ENCODE peak calls at places on chromosomes 16 and 17, in four cellular contexts. A is HT-29, C is NCI-H1105, T is mesothelial cell of epicardium. X is an unnamed sample.

GRCh38 chr16:57271867-57272495 is 12.5 kb downstream of the PLLP start:
- DNase-seq in A (no peak), C (no peak), T (no peak), X (no peak)

GRCh38 chr17:49574945-49575523 is 637 bp upstream of the NXPH3 start:
- DNase-seq in A (no peak), C (no peak), T (no peak), X (no peak)

GRCh38 chr17:36127199-36127881 is 23.7 kb downstream of the CCL4 start:
- DNase-seq in A (no peak), C (no peak), T (no peak), X (no peak)

GRCh38 chr16:78235168-78235800 is 135.8 kb downstream of the WWOX start:
- DNase-seq in A (peak; percentile 75), C (peak; percentile 36), T (no peak), X (peak; percentile 73)

GRCh38 chr16:83473109-83473508 is 334.7 kb upstream of the HSBP1 start:
- DNase-seq in A (no peak), C (no peak), T (no peak), X (no peak)

GRCh38 chr16:13391337-13391736 is 489.9 kb downstream of the SHISA9 start:
- DNase-seq in A (no peak), C (no peak), T (no peak), X (no peak)

GRCh38 chr16:85169333-85170065 is 57.2 kb upstream of the CIBAR2 start:
- DNase-seq in A (no peak), C (no peak), T (no peak), X (no peak)

GRCh38 chr17:18184143-18185007 is 747 bp downstream of the ALKBH5 start:
- DNase-seq in A (peak; percentile 22), C (peak; percentile 32), T (peak; percentile 30), X (peak; percentile 34)

GRCh38 chr17:31787857-31788570 is 71.0 kb downstream of the COPRS start:
- DNase-seq in A (peak; percentile 43), C (no peak), T (no peak), X (no peak)

GRCh38 chr16:90035902-90036301 is 16.6 kb upstream of the DBNDD1 start:
- DNase-seq in A (no peak), C (no peak), T (no peak), X (peak; percentile 94)

GRCh38 chr16:86946396-86946795 is 368.0 kb downstream of the FOXL1 start:
- DNase-seq in A (no peak), C (no peak), T (no peak), X (no peak)

GRCh38 chr17:29133146-29133713 is 47.0 kb downstream of the MYO18A start:
- DNase-seq in A (no peak), C (no peak), T (no peak), X (no peak)

GRCh38 chr16:57939872-57940224 is 31.1 kb downstream of the CNGB1 start:
- DNase-seq in A (no peak), C (no peak), T (no peak), X (no peak)

GRCh38 chr16:84613408-84614071 is 4.3 kb downstream of the COTL1 start:
- DNase-seq in A (no peak), C (no peak), T (no peak), X (no peak)

GRCh38 chr16:56331399-56331798 is 93.9 kb downstream of the AMFR start:
- DNase-seq in A (no peak), C (no peak), T (no peak), X (no peak)

GRCh38 chr17:82098939-82099765 is 1.1 kb upstream of the FASN start:
- DNase-seq in A (no peak), C (no peak), T (no peak), X (no peak)

GRCh38 chr17:63785556-63785955 is 11.6 kb downstream of the DDX42 start:
- DNase-seq in A (no peak), C (no peak), T (no peak), X (peak; percentile 95)

GRCh38 chr17:75240394-75241142 is 20.8 kb downstream of the GGA3 start:
- DNase-seq in A (peak; percentile 48), C (peak; percentile 83), T (no peak), X (peak; percentile 81)

GRCh38 chr17:81489012-81489968 is 23.3 kb downstream of the ACTG1 start:
- DNase-seq in A (no peak), C (no peak), T (no peak), X (no peak)

GRCh38 chr16:778447-778846 is 9.7 kb downstream of the RPUSD1 start:
- DNase-seq in A (no peak), C (no peak), T (no peak), X (no peak)

GRCh38 chr16:10033561-10033960 is 148.7 kb downstream of the GRIN2A start:
- DNase-seq in A (no peak), C (no peak), T (no peak), X (no peak)

GRCh38 chr17:28970879-28971278 is 19.6 kb upstream of the PHF12 start:
- DNase-seq in A (no peak), C (no peak), T (no peak), X (no peak)

GRCh38 chr17:28133562-28133970 is 91.1 kb downstream of the NLK start:
- DNase-seq in A (no peak), C (no peak), T (no peak), X (no peak)

GRCh38 chr16:83995756-83996155 is 27.7 kb downstream of the NECAB2 start:
- DNase-seq in A (peak; percentile 44), C (peak; percentile 12), T (no peak), X (no peak)

GRCh38 chr16:48447940-48448536 is 62.8 kb upstream of the SIAH1 start:
- DNase-seq in A (no peak), C (no peak), T (no peak), X (no peak)

GRCh38 chr17:17088511-17089205 is 46.4 kb downstream of the MPRIP start:
- DNase-seq in A (no peak), C (no peak), T (no peak), X (no peak)

GRCh38 chr16:85490971-85491771 is 122.0 kb upstream of the GSE1 start:
- DNase-seq in A (peak; percentile 47), C (no peak), T (no peak), X (peak; percentile 48)

GRCh38 chr17:74185786-74186185 is 17.7 kb upstream of the RPL38 start:
- DNase-seq in A (no peak), C (no peak), T (no peak), X (no peak)

GRCh38 chr17:44219636-44220210 is at the start of gene UBTF:
- DNase-seq in A (peak; percentile 46), C (peak; percentile 48), T (peak; percentile 75), X (peak; percentile 47)

GRCh38 chr16:69721441-69721957 is 4.9 kb downstream of the NQO1 start:
- DNase-seq in A (no peak), C (no peak), T (no peak), X (no peak)

GRCh38 chr17:67221062-67221998 is 23.7 kb downstream of the HELZ start:
- DNase-seq in A (peak; percentile 69), C (peak; percentile 26), T (no peak), X (peak; percentile 69)

GRCh38 chr17:66494023-66494803 is 191.8 kb downstream of the PRKCA start:
- DNase-seq in A (peak; percentile 30), C (no peak), T (no peak), X (peak; percentile 65)

GRCh38 chr16:77556203-77556602 is 121.4 kb upstream of the ADAMTS18 start:
- DNase-seq in A (no peak), C (no peak), T (no peak), X (no peak)

GRCh38 chr16:24493859-24494258 is 45.5 kb upstream of the RBBP6 start:
- DNase-seq in A (no peak), C (no peak), T (no peak), X (no peak)

GRCh38 chr17:40343126-40344119 is 21.1 kb downstream of the GJD3 start:
- DNase-seq in A (no peak), C (no peak), T (no peak), X (no peak)

GRCh38 chr16:84451781-84452180 is 52.7 kb downstream of the MEAK7 start:
- DNase-seq in A (no peak), C (no peak), T (no peak), X (no peak)